ENCODE peak calls at places on chromosomes 13 and 19, in eight cellular contexts. Z, B, O, K, M, D, J and G are unnamed samples.

GRCh38 chr19:38685666-38686529 is 38.4 kb downstream of the ACTN4 start:
- DNase-seq in J (no peak), K (no peak), O (no peak), Z (no peak), M (no peak), B (no peak), D (no peak), G (no peak)

GRCh38 chr19:45173816-45174215 is 4.2 kb downstream of the TRAPPC6A start:
- DNase-seq in O (peak; percentile 96), J (no peak), M (no peak), B (no peak), D (no peak), K (no peak), Z (no peak), G (no peak)

GRCh38 chr19:33292595-33293254 is 9.6 kb downstream of the CEBPA start:
- DNase-seq in D (no peak), B (no peak), K (no peak), Z (no peak), J (no peak), M (no peak), O (no peak), G (no peak)

GRCh38 chr19:17125052-17125727 is 49.6 kb downstream of the MYO9B start:
- DNase-seq in O (no peak), D (no peak), B (no peak), K (no peak), M (no peak), Z (no peak), J (no peak), G (no peak)

GRCh38 chr13:97359181-97360057 is 74.5 kb upstream of the RAP2A start:
- DNase-seq in B (peak; percentile 23), K (peak; percentile 67), Z (peak; percentile 48), O (peak; percentile 12), M (no peak), J (no peak), D (peak; percentile 84), G (no peak)

GRCh38 chr19:3234800-3235199 is 10.3 kb downstream of the CELF5 start:
- DNase-seq in D (no peak), O (no peak), K (no peak), M (no peak), J (no peak), B (no peak), Z (no peak), G (no peak)

GRCh38 chr19:11197291-11198174 is at the start of gene KANK2:
- DNase-seq in M (peak; percentile 86), Z (peak; percentile 73), B (no peak), D (peak; percentile 74), O (no peak), J (peak; percentile 88), K (peak; percentile 73), G (no peak)

GRCh38 chr19:46821512-46822359 is 28.9 kb downstream of the AP2S1 start:
- DNase-seq in K (no peak), B (no peak), Z (no peak), D (no peak), O (no peak), J (no peak), M (no peak), G (no peak)

GRCh38 chr13:110150384-110151091 is 156.4 kb downstream of the COL4A1 start:
- DNase-seq in B (no peak), J (peak; percentile 59), K (no peak), O (no peak), D (no peak), M (no peak), Z (no peak), G (no peak)

GRCh38 chr19:40217921-40218890 is at the start of gene TTC9B:
- DNase-seq in D (no peak), M (no peak), O (no peak), Z (no peak), B (no peak), K (no peak), J (no peak), G (no peak)

GRCh38 chr13:98473135-98473791 is 103.6 kb downstream of the STK24 start:
- DNase-seq in K (no peak), M (no peak), B (no peak), O (no peak), Z (no peak), D (no peak), J (no peak), G (no peak)

GRCh38 chr13:73984201-73984600 is 150.0 kb downstream of the KLF12 start:
- DNase-seq in J (no peak), D (no peak), K (no peak), Z (no peak), M (no peak), B (no peak), O (no peak), G (no peak)

GRCh38 chr19:15815306-15815705 is at the start of gene OR10H1:
- DNase-seq in B (no peak), J (no peak), D (no peak), Z (no peak), O (no peak), M (no peak), K (no peak), G (no peak)

GRCh38 chr19:16661480-16662034 is 618 bp downstream of the TMEM38A start:
- DNase-seq in K (no peak), O (no peak), Z (peak; percentile 48), D (peak; percentile 17), B (no peak), M (peak; percentile 62), J (peak; percentile 69), G (no peak)

GRCh38 chr19:1466018-1466460 is 13.0 kb downstream of the C19orf25 start:
- DNase-seq in M (no peak), K (no peak), Z (no peak), O (no peak), B (no peak), J (no peak), D (no peak), G (no peak)

GRCh38 chr13:44780586-44781280 is 204.6 kb upstream of the TSC22D1 start:
- DNase-seq in O (no peak), B (no peak), Z (no peak), K (no peak), M (no peak), D (no peak), J (no peak), G (no peak)

GRCh38 chr19:28727133-28727834 is 485.7 kb downstream of the UQCRFS1 start:
- DNase-seq in D (no peak), Z (no peak), M (no peak), K (peak; percentile 14), O (no peak), J (no peak), B (no peak), G (no peak)
- TF ChIP-seq CTCF in D (no peak), Z (no peak), M (no peak), K (peak; percentile 37), O (peak; percentile 52), J (peak; percentile 6), B (no peak), G (peak; percentile 30)

GRCh38 chr19:7196721-7197168 is 97.5 kb downstream of the INSR start:
- DNase-seq in K (no peak), D (peak; percentile 76), O (no peak), J (peak; percentile 80), B (no peak), Z (peak; percentile 75), M (peak; percentile 42), G (no peak)

GRCh38 chr19:7199613-7200533 is 94.3 kb downstream of the INSR start:
- DNase-seq in M (no peak), J (no peak), D (no peak), B (no peak), K (peak; percentile 14), O (no peak), Z (no peak), G (no peak)

GRCh38 chr19:7197169-7197759 is 97.0 kb downstream of the INSR start:
- DNase-seq in B (peak; percentile 93), J (peak; percentile 98), K (peak; percentile 96), D (peak; percentile 93), Z (peak; percentile 98), M (peak; percentile 93), O (peak; percentile 79), G (peak; percentile 90)

GRCh38 chr19:7200739-7201138 is 93.5 kb downstream of the INSR start:
- DNase-seq in D (no peak), K (no peak), Z (no peak), M (no peak), O (no peak), B (no peak), J (no peak), G (no peak)

DNA sequence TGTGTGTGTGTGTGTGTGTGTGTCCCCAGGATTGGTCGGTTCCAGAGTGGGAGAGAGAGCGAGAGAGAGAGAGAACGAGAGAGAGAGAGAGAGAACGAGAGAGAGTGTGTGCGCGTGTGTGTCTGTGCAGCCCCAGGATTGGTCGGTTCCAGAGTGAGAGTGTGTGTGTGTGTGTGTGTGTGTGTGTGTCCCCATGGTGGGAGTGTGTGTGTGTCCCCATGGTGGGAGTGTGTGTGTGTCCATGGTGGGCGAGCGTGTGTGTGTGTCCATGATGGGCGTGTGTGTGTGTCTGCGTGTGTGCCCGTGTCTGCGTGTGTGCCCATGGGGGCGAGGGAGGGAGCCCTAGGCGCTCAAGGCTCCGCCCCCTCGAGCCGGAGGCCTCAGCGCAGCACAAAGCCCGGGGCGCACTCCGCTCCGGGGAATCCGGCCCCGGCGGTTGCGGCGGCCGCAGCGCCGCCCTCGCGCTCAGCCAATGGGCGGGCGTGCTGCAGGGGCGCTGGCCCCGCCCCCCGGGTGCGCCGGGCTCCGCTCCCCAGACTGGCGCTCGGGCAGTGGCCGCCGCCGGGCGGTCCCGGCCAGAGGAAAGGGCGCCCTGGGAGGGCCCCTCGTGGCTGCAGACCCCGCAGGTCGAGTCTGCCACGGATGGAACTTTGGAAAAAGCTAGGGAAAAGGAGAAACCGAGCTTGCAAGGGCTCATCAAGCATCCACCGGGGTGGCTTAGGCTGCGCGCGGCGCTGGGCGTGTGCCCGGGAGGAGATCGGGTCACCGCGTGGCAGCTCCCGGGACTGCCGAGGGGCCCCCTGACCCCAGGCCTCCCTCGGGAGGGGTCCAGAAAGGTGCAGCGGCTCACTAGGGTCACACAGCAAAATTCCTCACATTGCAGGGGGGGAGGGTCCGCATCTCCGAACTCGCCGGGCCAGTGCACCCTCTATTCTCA is 96.2 kb downstream of the INSR start:
- DNase-seq in B (peak; percentile 89), M (peak; percentile 94), Z (peak; percentile 93), O (peak; percentile 62), J (peak; percentile 96), K (peak; percentile 96), D (peak; percentile 81), G (peak; percentile 89)
- TF ChIP-seq CTCF in B (no peak), M (peak; percentile 35), Z (peak; percentile 39), O (no peak), J (peak; percentile 32), K (no peak), D (peak; percentile 22), G (peak; percentile 2)

GRCh38 chr19:5205937-5206750 is 134.5 kb downstream of the PTPRS start:
- DNase-seq in O (no peak), K (no peak), B (no peak), Z (no peak), D (no peak), J (no peak), M (no peak), G (no peak)
- TF ChIP-seq CTCF in O (no peak), K (no peak), B (no peak), Z (no peak), D (no peak), J (no peak), M (no peak), G (no peak)

GRCh38 chr19:42219812-42220750 is at the start of gene ZNF526:
- DNase-seq in K (peak; percentile 97), B (peak; percentile 98), J (peak; percentile 98), O (peak; percentile 92), Z (peak; percentile 98), D (peak; percentile 96), M (peak; percentile 97), G (peak; percentile 94)
- TF ChIP-seq CTCF in K (no peak), B (no peak), J (no peak), O (no peak), Z (no peak), D (no peak), M (no peak), G (no peak)